ENCODE peak calls at places on chromosomes 2 and 18, in seven cellular contexts. M, U, X, W, V, N and H are unnamed samples.

GRCh38 chr2:53987336-53987921 is 16.6 kb upstream of the PSME4 start:
- ATAC-seq in V (peak; percentile 63), M (peak; percentile 86), W (no peak), U (no peak), X (no peak), N (peak; percentile 55), H (peak; percentile 25)

GRCh38 chr2:215413974-215414373 is 21.9 kb downstream of the FN1 start:
- ATAC-seq in U (no peak), M (no peak), N (no peak), X (no peak), V (no peak), W (no peak), H (no peak)

GRCh38 chr2:120771556-120772208 is 36.0 kb downstream of the GLI2 start:
- ATAC-seq in N (no peak), V (peak; percentile 66), U (peak; percentile 86), W (peak; percentile 18), M (peak; percentile 53), X (no peak), H (peak; percentile 81)

GRCh38 chr2:189534854-189535253 is 45.7 kb downstream of the SLC40A1 start:
- ATAC-seq in X (no peak), V (peak; percentile 12), U (peak; percentile 93), W (no peak), N (no peak), M (peak; percentile 24), H (peak; percentile 60)

GRCh38 chr18:46158498-46158897 is 54.3 kb downstream of the HAUS1 start:
- ATAC-seq in U (no peak), W (no peak), N (no peak), V (no peak), M (no peak), X (no peak), H (no peak)

GRCh38 chr18:30406728-30407127 is 635.8 kb downstream of the DSC3 start:
- ATAC-seq in M (no peak), W (no peak), X (no peak), V (no peak), N (no peak), U (no peak), H (no peak)

GRCh38 chr2:220991972-220992371 is 580.1 kb downstream of the EPHA4 start:
- ATAC-seq in X (no peak), W (no peak), U (no peak), V (no peak), M (no peak), N (no peak), H (no peak)

GRCh38 chr18:48767090-48767670 is 183.6 kb downstream of the SMAD7 start:
- ATAC-seq in U (peak; percentile 57), X (no peak), V (peak; percentile 45), M (no peak), W (peak; percentile 63), N (no peak), H (peak; percentile 76)

GRCh38 chr2:85291425-85292023 is 36.3 kb downstream of the TGOLN2 start:
- ATAC-seq in U (no peak), M (no peak), V (peak; percentile 26), X (peak; percentile 44), N (peak; percentile 66), W (peak; percentile 51), H (no peak)

GRCh38 chr2:41136966-41137494 is 685.1 kb upstream of the SLC8A1 start:
- ATAC-seq in V (no peak), X (no peak), N (no peak), W (no peak), M (no peak), U (no peak), H (no peak)

GRCh38 chr2:144522741-144523605 is 3.1 kb upstream of the ZEB2 start:
- ATAC-seq in W (peak; percentile 4), X (no peak), N (no peak), M (no peak), U (peak; percentile 26), V (no peak), H (no peak)

GRCh38 chr2:55103039-55103438 is 52.8 kb upstream of the RTN4 start:
- ATAC-seq in M (no peak), U (no peak), W (no peak), V (no peak), X (no peak), N (no peak), H (no peak)

GRCh38 chr2:227703280-227703732 is 14.5 kb downstream of the SLC19A3 start:
- ATAC-seq in X (no peak), M (peak; percentile 87), U (peak; percentile 78), N (no peak), W (peak; percentile 90), V (no peak), H (no peak)

GRCh38 chr18:42392416-42392815 is 437.4 kb downstream of the PIK3C3 start:
- ATAC-seq in U (no peak), V (no peak), X (no peak), M (no peak), N (no peak), W (no peak), H (peak; percentile 67)

GRCh38 chr18:61657066-61657732 is 235.6 kb downstream of the RNF152 start:
- ATAC-seq in V (peak; percentile 64), X (no peak), M (no peak), W (no peak), U (no peak), N (no peak), H (no peak)

GRCh38 chr2:102191501-102191900 is 4.7 kb downstream of the IL1RL2 start:
- ATAC-seq in U (no peak), V (no peak), N (no peak), X (no peak), M (no peak), W (no peak), H (no peak)

GRCh38 chr2:241188386-241189092 is at the start of gene ANO7:
- ATAC-seq in X (no peak), U (peak; percentile 53), V (peak; percentile 83), M (peak; percentile 67), N (no peak), W (peak; percentile 48), H (no peak)

GRCh38 chr18:62098960-62099359 is 87.9 kb downstream of the PIGN start:
- ATAC-seq in V (no peak), U (no peak), N (no peak), W (no peak), X (no peak), M (no peak), H (no peak)

GRCh38 chr18:47175283-47175894 is 775 bp downstream of the IER3IP1 start:
- ATAC-seq in U (peak; percentile 66), N (peak; percentile 9), X (no peak), V (peak; percentile 37), M (peak; percentile 47), W (peak; percentile 3), H (no peak)

GRCh38 chr2:62944362-62944761 is 106.3 kb upstream of the OTX1 start:
- ATAC-seq in W (no peak), M (no peak), U (no peak), V (no peak), N (no peak), X (no peak), H (no peak)

GRCh38 chr2:208366215-208367132 is 40.1 kb upstream of the PTH2R start:
- ATAC-seq in X (no peak), U (no peak), M (no peak), W (peak; percentile 43), N (no peak), V (no peak), H (no peak)

GRCh38 chr18:3985030-3985429 is 470.1 kb downstream of the DLGAP1 start:
- ATAC-seq in M (no peak), W (no peak), N (no peak), V (no peak), X (no peak), U (no peak), H (no peak)

GRCh38 chr2:3487028-3487425 is 32.3 kb downstream of the ADI1 start:
- ATAC-seq in U (no peak), V (no peak), M (no peak), N (no peak), X (no peak), W (no peak), H (no peak)

GRCh38 chr18:79516441-79516931 is 120.8 kb downstream of the NFATC1 start:
- ATAC-seq in V (peak; percentile 25), N (peak; percentile 31), X (peak; percentile 75), W (no peak), M (no peak), U (no peak), H (no peak)

GRCh38 chr2:118185210-118186109 is 97.2 kb downstream of the INSIG2 start:
- ATAC-seq in V (peak; percentile 86), W (peak; percentile 85), U (peak; percentile 87), X (peak; percentile 67), M (peak; percentile 87), N (peak; percentile 86), H (peak; percentile 66)
- TF ChIP-seq CTCF in V (no peak), W (no peak), U (no peak), X (no peak), M (no peak), N (no peak), H (no peak)

DNA sequence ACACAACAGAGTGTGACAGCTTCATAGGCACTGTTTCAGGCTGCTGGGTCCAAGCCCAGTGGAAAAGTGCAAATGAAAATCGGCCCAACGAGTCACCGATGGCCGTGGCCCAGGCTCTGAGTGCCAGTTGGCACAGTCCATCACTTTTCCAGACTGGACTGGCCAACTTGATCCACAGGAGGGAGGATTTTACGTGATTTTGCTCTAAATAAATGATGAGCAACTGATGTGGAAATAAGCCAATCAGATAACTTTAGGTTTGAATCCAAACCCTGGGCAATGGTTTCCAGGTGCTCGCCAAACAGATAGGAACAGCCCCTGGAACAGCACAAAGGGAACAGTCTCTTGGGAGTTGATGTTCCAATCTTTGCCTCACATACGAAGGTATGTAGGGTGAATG is 113.9 kb downstream of the SP3 start:
- ATAC-seq in V (no peak), U (peak; percentile 24), X (no peak), M (peak; percentile 24), N (no peak), W (no peak), H (peak; percentile 71)
- TF ChIP-seq CTCF in V (no peak), U (no peak), X (no peak), M (no peak), N (no peak), W (no peak), H (no peak)

GRCh38 chr2:218074031-218074430 is 5.0 kb downstream of the RUFY4 start:
- ATAC-seq in W (peak; percentile 64), X (no peak), M (peak; percentile 71), U (peak; percentile 84), N (peak; percentile 78), V (peak; percentile 35), H (no peak)
- TF ChIP-seq CTCF in W (peak; percentile 53), X (no peak), M (no peak), U (peak; percentile 42), N (peak; percentile 51), V (no peak), H (no peak)

GRCh38 chr18:37343542-37343851 is 222.1 kb downstream of the CELF4 start:
- ATAC-seq in U (peak; percentile 59), M (peak; percentile 44), X (no peak), V (no peak), W (no peak), N (no peak), H (no peak)
- TF ChIP-seq CTCF in U (no peak), M (peak; percentile 9), X (no peak), V (no peak), W (no peak), N (no peak), H (no peak)